ENCODE peak calls at places on chromosomes 6 and 20, in five cellular contexts. H is activated CD8-positive, alpha-beta T cell treated with anti-CD3 and anti-CD28 coated beads for 36 hours; X is DMS53; F is stimulated activated CD8-positive, alpha-beta memory T cell treated with anti-CD3 and anti-CD28 coated beads, Interleukin-4, amount 100 ng/mL, for 4 hours; N is naive thymus-derived CD8-positive, alpha-beta T cell. W is an unnamed sample.

GRCh38 chr20:45091366-45091765 is 9.6 kb downstream of the KCNS1 start:
- DNase-seq in N (no peak), H (no peak), X (no peak), F (no peak), W (no peak)

GRCh38 chr20:41029150-41029872 is 689 bp downstream of the TOP1 start:
- DNase-seq in F (no peak), X (peak), N (peak), H (peak), W (peak)

GRCh38 chr6:150749091-150749670 is 116.3 kb upstream of the MTHFD1L start:
- DNase-seq in X (no peak), N (no peak), F (no peak), H (no peak), W (no peak)

GRCh38 chr6:170345662-170346061 is 39.1 kb downstream of the FAM120B start:
- DNase-seq in F (no peak), N (no peak), H (peak), X (no peak), W (no peak)

GRCh38 chr6:7087491-7087979 is 20.2 kb upstream of the RREB1 start:
- DNase-seq in H (peak), F (no peak), N (no peak), X (no peak), W (no peak)

GRCh38 chr6:158073776-158074175 is 92.1 kb downstream of the SYNJ2 start:
- DNase-seq in H (no peak), X (no peak), F (no peak), N (no peak), W (no peak)

GRCh38 chr20:63041776-63042175 is 35.0 kb upstream of the BHLHE23 start:
- DNase-seq in H (no peak), F (no peak), X (no peak), N (no peak), W (peak)

GRCh38 chr6:56690519-56691200 is 48.0 kb upstream of the DST start:
- DNase-seq in N (no peak), X (no peak), F (no peak), H (no peak), W (no peak)

GRCh38 chr6:43257746-43258145 is 14.5 kb downstream of the TTBK1 start:
- DNase-seq in N (no peak), H (no peak), X (no peak), F (no peak), W (peak)

GRCh38 chr20:50027611-50028105 is 44.9 kb downstream of the SNAI1 start:
- DNase-seq in N (no peak), X (no peak), F (no peak), H (no peak), W (no peak)

GRCh38 chr6:111871725-111872520 is 1.3 kb downstream of the FYN start:
- DNase-seq in H (peak), X (peak), F (no peak), N (no peak), W (peak)

GRCh38 chr20:20593447-20594170 is 118.8 kb downstream of the RALGAPA2 start:
- DNase-seq in F (no peak), H (peak), N (no peak), X (peak), W (no peak)

GRCh38 chr20:25233016-25233772 is 14.7 kb upstream of the PYGB start:
- DNase-seq in H (no peak), X (peak), F (no peak), N (no peak), W (no peak)

GRCh38 chr20:38961530-38962043 is 557 bp upstream of the DHX35 start:
- DNase-seq in F (no peak), H (peak), N (no peak), X (peak), W (no peak)

GRCh38 chr6:43334466-43335095 is 26.0 kb upstream of the CRIP3 start:
- DNase-seq in X (peak), N (no peak), H (no peak), F (no peak), W (no peak)

GRCh38 chr6:27250955-27251671 is 3.6 kb downstream of the PRSS16 start:
- DNase-seq in X (peak), N (peak), H (peak), F (peak), W (peak)

GRCh38 chr6:5334341-5334740 is 73.0 kb downstream of the FARS2 start:
- DNase-seq in X (peak), H (no peak), F (no peak), N (no peak), W (no peak)

GRCh38 chr6:157586088-157586414 is 205.1 kb downstream of the ZDHHC14 start:
- DNase-seq in H (no peak), F (no peak), N (no peak), X (no peak), W (no peak)

GRCh38 chr6:102562713-102563112 is 1169.2 kb downstream of the GRIK2 start:
- DNase-seq in X (no peak), N (no peak), H (no peak), F (no peak), W (no peak)

GRCh38 chr20:56788671-56789610 is 159.8 kb downstream of the TFAP2C start:
- DNase-seq in H (no peak), N (no peak), X (no peak), F (no peak), W (no peak)

GRCh38 chr20:8066662-8067061 is 47.1 kb upstream of the TMX4 start:
- DNase-seq in F (no peak), X (no peak), N (no peak), H (no peak), W (no peak)